ENCODE peak calls at places on chromosomes 7 and 10, in seven cellular contexts. N is chondrocyte; B is left cardiac atrium; L is stimulated activated CD8-positive, alpha-beta memory T cell treated with anti-CD3 and anti-CD28 coated beads, Interleukin-12 subunit alpha, Interleukin-12 subunit beta, amount 100 ng/mL, for 4 hours; S is fibroblast of the conjunctiva; V is NAMALWA; O is stimulated activated CD4-positive, alpha-beta T cell treated with anti-CD3 and anti-CD28 coated beads, Interleukin-2, amount 100 ng/mL, for 48 hours. C is an unnamed sample.

GRCh38 chr7:148286150-148286549 is 304.4 kb upstream of the C7orf33 start:
- DNase-seq in N (no peak), B (no peak), L (no peak), S (no peak), V (peak; percentile 42), O (no peak), C (no peak)

GRCh38 chr7:120852700-120853099 is 5.2 kb downstream of the TSPAN12 start:
- DNase-seq in N (no peak), B (no peak), L (no peak), S (no peak), V (no peak), O (no peak), C (no peak)

GRCh38 chr10:79422178-79422892 is 23.1 kb downstream of the ZCCHC24 start:
- DNase-seq in N (peak; percentile 80), B (peak; percentile 53), L (no peak), S (peak; percentile 90), V (no peak), O (no peak), C (peak; percentile 82)

GRCh38 chr10:133309720-133310398 is 1.1 kb downstream of the ZNF511 start:
- DNase-seq in N (peak; percentile 90), B (peak; percentile 43), L (no peak), S (no peak), V (no peak), O (no peak), C (peak; percentile 79)

GRCh38 chr10:3780056-3780765 is 4.8 kb downstream of the KLF6 start:
- DNase-seq in N (no peak), B (no peak), L (no peak), S (no peak), V (no peak), O (no peak), C (no peak)

GRCh38 chr10:75538144-75538543 is 106.7 kb downstream of the LRMDA start:
- DNase-seq in N (no peak), B (no peak), L (no peak), S (no peak), V (no peak), O (no peak), C (no peak)

GRCh38 chr7:124084024-124084423 is 51.2 kb upstream of the TMEM229A start:
- DNase-seq in N (no peak), B (no peak), L (no peak), S (no peak), V (no peak), O (no peak), C (no peak)

GRCh38 chr7:74289660-74290589 is 718 bp downstream of the CLIP2 start:
- DNase-seq in N (no peak), B (peak; percentile 61), L (no peak), S (no peak), V (no peak), O (no peak), C (peak; percentile 59)

GRCh38 chr7:17878621-17879020 is 61.7 kb downstream of the SNX13 start:
- DNase-seq in N (no peak), B (no peak), L (no peak), S (no peak), V (no peak), O (no peak), C (no peak)

GRCh38 chr10:104666106-104666505 is 25.0 kb downstream of the SORCS3 start:
- DNase-seq in N (no peak), B (no peak), L (no peak), S (no peak), V (no peak), O (no peak), C (no peak)

GRCh38 chr7:89027781-89028180 is 232.2 kb upstream of the TEX47 start:
- DNase-seq in N (no peak), B (no peak), L (no peak), S (no peak), V (peak; percentile 30), O (no peak), C (no peak)

GRCh38 chr7:96337519-96337918 is 15.6 kb upstream of the SLC25A13 start:
- DNase-seq in N (no peak), B (no peak), L (no peak), S (no peak), V (no peak), O (no peak), C (no peak)

GRCh38 chr10:14699482-14699881 is 75.2 kb downstream of the FAM107B start:
- DNase-seq in N (no peak), B (no peak), L (no peak), S (no peak), V (no peak), O (no peak), C (no peak)

GRCh38 chr10:31304261-31304970 is 14.6 kb upstream of the ZEB1 start:
- DNase-seq in N (no peak), B (no peak), L (no peak), S (no peak), V (no peak), O (no peak), C (no peak)

GRCh38 chr10:69382382-69383117 is 34.2 kb downstream of the TACR2 start:
- DNase-seq in N (peak; percentile 87), B (no peak), L (no peak), S (peak; percentile 32), V (no peak), O (no peak), C (no peak)

GRCh38 chr10:43816351-43817321 is 168.0 kb upstream of the ZNF32 start:
- DNase-seq in N (no peak), B (no peak), L (peak; percentile 53), S (peak; percentile 20), V (peak; percentile 34), O (peak; percentile 57), C (peak; percentile 64)

GRCh38 chr7:122315507-122316466 is 11.2 kb upstream of the FEZF1 start:
- DNase-seq in N (no peak), B (no peak), L (no peak), S (no peak), V (no peak), O (no peak), C (no peak)

GRCh38 chr10:127694580-127695193 is 42.3 kb upstream of the FOXI2 start:
- DNase-seq in N (no peak), B (no peak), L (no peak), S (no peak), V (peak; percentile 79), O (peak; percentile 51), C (no peak)

GRCh38 chr7:22697897-22698645 is 28.9 kb upstream of the IL6 start:
- DNase-seq in N (no peak), B (no peak), L (no peak), S (no peak), V (peak; percentile 49), O (no peak), C (no peak)

GRCh38 chr10:99740933-99741559 is 9.0 kb downstream of the CUTC start:
- DNase-seq in N (no peak), B (no peak), L (no peak), S (no peak), V (no peak), O (no peak), C (no peak)

GRCh38 chr7:45173596-45174327 is 16.2 kb downstream of the RAMP3 start:
- DNase-seq in N (peak; percentile 72), B (peak; percentile 10), L (no peak), S (no peak), V (no peak), O (no peak), C (peak; percentile 24)

GRCh38 chr10:90621577-90621976 is 236.3 kb downstream of the HTR7 start:
- DNase-seq in N (no peak), B (no peak), L (no peak), S (no peak), V (no peak), O (no peak), C (no peak)

GRCh38 chr10:99084161-99084560 is 151.5 kb downstream of the HPSE2 start:
- DNase-seq in N (no peak), B (no peak), L (no peak), S (no peak), V (no peak), O (no peak), C (no peak)

GRCh38 chr10:29099001-29099400 is 189.9 kb upstream of the LYZL1 start:
- DNase-seq in N (no peak), B (no peak), L (no peak), S (no peak), V (no peak), O (no peak), C (no peak)

GRCh38 chr7:5678295-5679046 is 103.0 kb downstream of the RNF216 start:
- DNase-seq in N (peak; percentile 37), B (no peak), L (no peak), S (no peak), V (no peak), O (no peak), C (no peak)

GRCh38 chr7:1012392-1013095 is 29.6 kb downstream of the CYP2W1 start:
- DNase-seq in N (no peak), B (no peak), L (no peak), S (no peak), V (no peak), O (no peak), C (no peak)

GRCh38 chr7:140889645-140890044 is 35.1 kb downstream of the BRAF start:
- DNase-seq in N (no peak), B (no peak), L (no peak), S (no peak), V (no peak), O (no peak), C (no peak)

GRCh38 chr7:18520450-18521235 is 25.1 kb downstream of the HDAC9 start:
- DNase-seq in N (no peak), B (no peak), L (no peak), S (no peak), V (peak; percentile 95), O (no peak), C (no peak)

GRCh38 chr10:113849946-113850345 is 3.9 kb downstream of the DCLRE1A start:
- DNase-seq in N (no peak), B (no peak), L (no peak), S (no peak), V (no peak), O (no peak), C (no peak)